ENCODE peak calls at places on chromosomes 1 and 21, in nine cellular contexts. G is midbrain; W is RKO; M is activated naive CD4-positive, alpha-beta T cell treated with Interleukin-2 at 50 U/mL for 16 hours; Y is small intestine; A is caudate nucleus; P is activated naive CD8-positive, alpha-beta T cell treated with anti-CD3 and anti-CD28 coated beads for 36 hours; F is prostate gland; S is GM23248. R is an unnamed sample.
A peak's percentile ranks its signal among the peaks of the same experiment; 100 is the strongest.

GRCh38 chr1:176073524-176074157 is 133.4 kb downstream of the COP1 start:
- DNase-seq in G (peak; percentile 74), W (peak; percentile 76), M (no peak), Y (peak; percentile 80), A (no peak), P (peak; percentile 4), F (peak; percentile 35), S (peak; percentile 78), R (no peak)

GRCh38 chr1:204751883-204752687 is 66.5 kb upstream of the LRRN2 start:
- DNase-seq in G (no peak), W (no peak), M (no peak), Y (peak; percentile 62), A (no peak), P (no peak), F (no peak), S (no peak), R (no peak)

GRCh38 chr1:229693124-229693523 is 67.1 kb downstream of the URB2 start:
- DNase-seq in G (no peak), W (no peak), M (no peak), Y (no peak), A (no peak), P (no peak), F (no peak), S (peak; percentile 9), R (no peak)

GRCh38 chr1:54768093-54768492 is 3.8 kb upstream of the PARS2 start:
- DNase-seq in G (no peak), W (no peak), M (no peak), Y (no peak), A (no peak), P (no peak), F (no peak), S (peak; percentile 18), R (peak; percentile 29)

GRCh38 chr1:165215676-165216075 is 140.8 kb downstream of the LMX1A start:
- DNase-seq in G (no peak), W (no peak), M (no peak), Y (no peak), A (no peak), P (no peak), F (no peak), S (no peak), R (no peak)

GRCh38 chr1:206808615-206809014 is 36.3 kb upstream of the IL10 start:
- DNase-seq in G (no peak), W (no peak), M (peak; percentile 43), Y (peak; percentile 30), A (no peak), P (peak; percentile 44), F (no peak), S (peak; percentile 58), R (no peak)

GRCh38 chr1:232473319-232473718 is 156.6 kb downstream of the SIPA1L2 start:
- DNase-seq in G (no peak), W (no peak), M (no peak), Y (no peak), A (no peak), P (no peak), F (no peak), S (peak; percentile 81), R (no peak)

GRCh38 chr1:246193537-246193936 is 313.5 kb downstream of the SMYD3 start:
- DNase-seq in G (no peak), W (no peak), M (no peak), Y (no peak), A (no peak), P (no peak), F (no peak), S (no peak), R (no peak)

GRCh38 chr1:53371851-53372250 is 44.0 kb upstream of the LRP8 start:
- DNase-seq in G (no peak), W (no peak), M (no peak), Y (no peak), A (no peak), P (no peak), F (no peak), S (no peak), R (no peak)

GRCh38 chr1:8448906-8449661 is 131.2 kb downstream of the SLC45A1 start:
- DNase-seq in G (peak; percentile 16), W (no peak), M (no peak), Y (no peak), A (no peak), P (no peak), F (peak; percentile 54), S (peak; percentile 78), R (no peak)

GRCh38 chr1:87167157-87167810 is 161.4 kb upstream of the LMO4 start:
- DNase-seq in G (no peak), W (no peak), M (no peak), Y (no peak), A (no peak), P (no peak), F (no peak), S (no peak), R (no peak)

GRCh38 chr1:101002551-101002950 is 23.0 kb downstream of the DPH5 start:
- DNase-seq in G (no peak), W (no peak), M (no peak), Y (no peak), A (no peak), P (no peak), F (no peak), S (peak; percentile 49), R (no peak)

GRCh38 chr1:25571522-25571970 is 28.1 kb downstream of the LDLRAP1 start:
- DNase-seq in G (no peak), W (no peak), M (no peak), Y (no peak), A (no peak), P (no peak), F (no peak), S (no peak), R (no peak)

GRCh38 chr21:41317458-41317857 is 857 bp downstream of the FAM3B start:
- DNase-seq in G (no peak), W (no peak), M (no peak), Y (peak; percentile 74), A (no peak), P (no peak), F (no peak), S (no peak), R (peak; percentile 37)

GRCh38 chr1:22450421-22451021 is 1.1 kb upstream of the ZBTB40 start:
- DNase-seq in G (no peak), W (no peak), M (no peak), Y (no peak), A (no peak), P (no peak), F (no peak), S (no peak), R (no peak)

GRCh38 chr1:10631121-10631810 is 156.5 kb downstream of the PEX14 start:
- DNase-seq in G (no peak), W (no peak), M (no peak), Y (no peak), A (no peak), P (no peak), F (no peak), S (no peak), R (no peak)

GRCh38 chr21:20998886-20999285 is 677 bp downstream of the NCAM2 start:
- DNase-seq in G (peak; percentile 64), W (no peak), M (no peak), Y (no peak), A (no peak), P (no peak), F (no peak), S (peak; percentile 1), R (no peak)

GRCh38 chr1:208254862-208255261 is 10.7 kb upstream of the PLXNA2 start:
- DNase-seq in G (no peak), W (no peak), M (no peak), Y (no peak), A (no peak), P (no peak), F (no peak), S (peak; percentile 84), R (no peak)

GRCh38 chr1:217495249-217495648 is 135.6 kb downstream of the GPATCH2 start:
- DNase-seq in G (no peak), W (no peak), M (no peak), Y (no peak), A (no peak), P (no peak), F (no peak), S (no peak), R (no peak)

R was measured in stomach.